ENCODE peak calls at places on chromosomes 11 and 22, in four cellular contexts. U is glutamatergic neuron, C is B cell, M is fibroblast of mammary gland. D is an unnamed sample.

GRCh38 chr11:39461065-39461464 is 1998.4 kb downstream of the LRRC4C start:
- DNase-seq in C (no peak), M (no peak), U (no peak), D (no peak)

GRCh38 chr11:721347-721912 is 15.4 kb downstream of the EPS8L2 start:
- DNase-seq in C (peak), U (no peak), M (no peak), D (peak)

GRCh38 chr11:64809781-64810241 is 540 bp downstream of the MEN1 start:
- DNase-seq in U (peak), C (peak), M (no peak), D (peak)

GRCh38 chr11:37786214-37786755 is 1188.2 kb upstream of the RAG2 start:
- DNase-seq in C (no peak), U (no peak), M (peak), D (no peak)

GRCh38 chr22:37499006-37499707 is 13.0 kb upstream of the MFNG start:
- DNase-seq in C (no peak), U (no peak), M (no peak), D (no peak)

GRCh38 chr22:42613869-42614268 is 814 bp downstream of the POLDIP3 start:
- DNase-seq in M (peak), C (no peak), U (no peak), D (no peak)

GRCh38 chr11:43789700-43790443 is 90.8 kb upstream of the ALKBH3 start:
- DNase-seq in M (peak), C (no peak), U (no peak), D (no peak)

GRCh38 chr22:19823191-19823590 is 31.5 kb downstream of the GNB1L start:
- DNase-seq in M (no peak), C (no peak), U (no peak), D (no peak)

GRCh38 chr22:26679003-26679629 is 21.7 kb downstream of the MIAT start:
- DNase-seq in C (peak), U (peak), M (peak), D (peak)

GRCh38 chr11:114142646-114143045 is 83.1 kb downstream of the ZBTB16 start:
- DNase-seq in C (no peak), M (no peak), U (no peak), D (no peak)

GRCh38 chr11:67698247-67698646 is 23.8 kb upstream of the ALDH3B2 start:
- DNase-seq in C (no peak), M (peak), U (no peak), D (no peak)

GRCh38 chr11:44564198-44564597 is 1.3 kb upstream of the CD82 start:
- DNase-seq in C (peak), M (peak), U (no peak), D (no peak)

GRCh38 chr22:36461665-36462474 is 19.6 kb downstream of the TXN2 start:
- DNase-seq in U (peak), M (peak), C (no peak), D (no peak)

GRCh38 chr22:31342389-31343125 is 3.6 kb downstream of the PATZ1 start:
- DNase-seq in U (peak), C (no peak), M (no peak), D (no peak)

GRCh38 chr11:100855466-100856067 is 168.5 kb downstream of the ARHGAP42 start:
- DNase-seq in M (peak), C (peak), U (no peak), D (no peak)

GRCh38 chr22:49881856-49882255 is 28.2 kb downstream of the ZBED4 start:
- DNase-seq in C (no peak), U (no peak), M (no peak), D (no peak)

GRCh38 chr22:47136050-47136449 is 373.6 kb downstream of the TBC1D22A start:
- DNase-seq in U (no peak), M (no peak), C (no peak), D (no peak)

GRCh38 chr11:70109006-70109405 is 30.9 kb downstream of the ANO1 start:
- DNase-seq in U (no peak), C (no peak), M (no peak), D (no peak)

GRCh38 chr11:22634897-22635629 is 9.4 kb upstream of the FANCF start:
- DNase-seq in M (peak), U (no peak), C (no peak), D (no peak)

GRCh38 chr11:112623057-112623456 is 338.2 kb upstream of the NCAM1 start:
- DNase-seq in U (no peak), C (no peak), M (no peak), D (no peak)

GRCh38 chr11:122322369-122322768 is 206.4 kb upstream of the BLID start:
- DNase-seq in U (no peak), M (peak), C (no peak), D (no peak)

GRCh38 chr22:24417200-24417599 is 10.2 kb upstream of the ADORA2A start:
- DNase-seq in U (no peak), C (no peak), M (no peak), D (no peak)

GRCh38 chr11:34250732-34251639 is 106.8 kb downstream of the ABTB2 start:
- DNase-seq in U (peak), M (peak), C (peak), D (peak)

GRCh38 chr22:17846326-17846992 is 72.2 kb upstream of the BID start:
- DNase-seq in M (peak), C (no peak), U (no peak), D (no peak)

GRCh38 chr22:20775342-20775895 is 1.5 kb downstream of the SERPIND1 start:
- DNase-seq in M (no peak), U (no peak), C (no peak), D (no peak)

GRCh38 chr11:95924414-95924760 is 480 bp upstream of the MTMR2 start:
- DNase-seq in U (no peak), M (peak), C (no peak), D (no peak)

DNA sequence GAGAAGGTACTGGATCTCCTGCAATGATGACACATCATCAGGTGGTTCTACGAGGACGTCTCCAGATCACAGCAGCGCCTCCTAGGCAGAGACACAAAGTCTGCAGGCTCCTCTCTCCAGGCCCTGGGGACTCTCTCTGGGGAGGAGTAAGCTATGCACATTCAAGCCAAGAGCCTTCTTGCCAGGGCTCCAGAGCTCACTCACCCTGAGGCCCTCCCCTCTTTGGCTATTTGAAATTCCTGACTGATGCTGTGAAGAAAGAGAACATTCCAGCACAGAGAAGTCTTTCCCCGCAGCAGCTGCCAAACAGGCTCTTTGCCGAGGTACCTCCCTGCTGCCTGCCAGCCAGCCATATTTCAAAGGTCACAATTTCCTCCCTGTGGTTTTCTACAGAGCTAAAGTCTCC is 204.9 kb downstream of the CSNK2A3 start:
- DNase-seq in M (peak), U (no peak), C (no peak), D (no peak)
- TF ChIP-seq CTCF in M (peak), U (no peak), C (no peak), D (no peak)

DNA sequence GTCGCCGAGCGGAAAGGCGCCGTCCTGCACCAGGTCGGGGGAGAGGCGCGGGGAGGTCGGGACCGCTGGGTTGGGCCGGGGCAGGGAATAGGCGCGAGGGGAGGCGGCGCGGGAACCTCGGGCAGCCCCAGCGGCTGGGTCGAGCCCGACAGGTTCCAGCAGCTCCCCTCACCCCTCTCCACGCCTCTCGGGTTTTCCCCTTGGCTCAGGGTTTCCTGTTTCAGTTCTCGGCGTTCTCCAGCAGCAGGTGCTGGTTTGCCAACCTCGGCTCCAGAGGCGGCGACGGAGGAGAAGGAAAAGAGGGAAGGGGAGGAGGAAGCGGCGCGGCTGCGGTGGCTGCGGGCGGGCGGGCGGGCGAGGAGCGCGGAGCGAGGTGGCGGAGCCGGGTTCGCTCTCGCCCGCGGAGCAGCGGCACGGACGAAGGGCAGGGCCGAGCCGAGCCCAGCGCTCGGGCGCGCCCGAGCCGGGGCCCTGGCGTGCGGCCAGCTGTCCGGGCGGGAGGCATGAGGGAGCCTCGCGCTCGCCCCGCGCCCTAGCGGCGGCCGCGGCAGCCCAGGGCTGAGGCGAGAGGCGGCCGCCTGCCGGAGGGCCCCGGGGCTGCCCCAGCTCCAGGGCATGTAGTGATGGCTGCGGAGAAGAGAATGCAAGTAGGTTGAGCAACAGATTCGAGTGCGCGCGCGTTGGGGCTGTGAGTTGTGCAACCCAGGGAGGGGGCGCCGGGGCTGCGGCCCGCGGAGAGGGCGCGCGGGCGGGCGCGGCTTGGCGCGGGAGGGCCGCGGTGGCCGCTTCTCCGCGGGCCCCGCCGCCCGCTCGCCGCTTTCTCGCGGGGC is at the start of gene ZC3H12C:
- DNase-seq in C (peak), M (peak), U (peak), D (peak)
- TF ChIP-seq CTCF in C (no peak), M (peak), U (peak), D (peak)

GRCh38 chr11:65931773-65932557 is 12.7 kb downstream of the DRAP1 start:
- DNase-seq in M (no peak), U (no peak), C (no peak), D (no peak)
- TF ChIP-seq CTCF in M (no peak), U (no peak), C (no peak), D (no peak)

DNA sequence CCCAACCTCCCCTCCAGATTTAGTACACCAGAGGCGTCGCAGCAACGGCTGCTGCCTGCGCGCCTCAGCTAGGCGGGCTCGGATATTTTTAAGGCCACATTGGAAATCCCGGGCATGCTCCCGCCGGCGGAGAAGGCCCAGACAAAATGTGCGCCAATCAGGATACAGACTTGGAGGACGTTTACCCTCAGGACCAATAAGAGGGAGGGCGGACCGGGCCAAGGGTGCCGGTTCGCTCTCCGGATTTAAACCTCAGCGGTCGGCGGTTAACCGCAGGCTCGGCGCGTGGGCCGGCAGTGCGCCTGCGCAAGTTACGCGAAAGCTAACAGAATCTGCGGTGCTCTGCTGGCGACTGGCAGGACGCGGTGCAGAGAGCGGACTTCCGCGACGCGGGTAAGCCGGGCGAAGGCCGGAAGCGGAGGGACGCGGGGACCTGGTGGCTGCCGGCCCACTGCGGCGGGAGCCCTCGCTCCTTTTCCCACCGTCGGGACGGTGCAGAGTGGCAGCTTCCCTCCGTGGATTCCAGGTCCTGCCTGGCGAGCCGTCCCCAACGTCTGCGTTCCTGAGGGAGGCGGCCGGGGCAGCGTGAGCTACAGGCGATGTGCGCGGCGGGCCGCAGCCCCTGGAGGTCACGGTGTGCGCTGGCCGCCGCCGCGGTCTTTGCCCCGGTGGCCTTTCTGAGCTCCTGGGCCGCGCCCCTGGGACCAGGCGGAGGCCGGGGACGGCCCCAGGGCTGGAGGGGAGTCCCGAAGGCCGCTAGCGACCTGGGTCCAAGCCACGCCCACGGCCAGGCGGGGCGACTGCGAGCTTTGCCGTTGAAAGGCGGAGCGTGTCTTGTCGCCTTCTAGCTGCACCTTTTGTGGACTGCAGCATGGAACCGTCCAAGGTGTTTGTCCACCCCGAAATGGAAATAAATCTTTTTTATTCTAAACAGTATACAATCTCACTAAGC is at the start of gene HYLS1:
- DNase-seq in U (peak), C (peak), M (peak), D (peak)
- TF ChIP-seq CTCF in U (no peak), C (no peak), M (peak), D (peak)

GRCh38 chr22:30178180-30179126 is 68.1 kb downstream of the LIF start:
- DNase-seq in C (no peak), M (no peak), U (no peak), D (no peak)
- TF ChIP-seq CTCF in C (no peak), M (no peak), U (no peak), D (no peak)

DNA sequence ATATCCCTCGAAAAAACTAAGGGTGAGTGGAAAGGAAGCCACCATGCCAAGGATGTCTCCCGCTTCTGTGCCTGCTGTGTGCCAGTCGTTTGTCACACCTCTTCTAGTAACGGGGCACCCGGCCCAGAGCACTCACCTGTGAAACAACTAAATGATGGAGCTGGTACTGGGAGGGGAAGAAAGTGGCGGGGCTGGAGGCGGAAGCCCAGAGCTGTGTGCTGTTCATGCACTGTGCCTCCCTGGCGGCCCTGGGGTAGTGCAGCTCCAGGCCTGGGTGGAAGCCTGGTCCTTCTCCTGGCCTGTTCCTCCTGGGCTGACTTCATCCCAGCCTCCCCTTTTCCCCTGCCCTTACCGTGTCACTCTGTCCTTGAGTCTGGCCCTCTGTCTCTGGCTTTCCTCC is 130.2 kb downstream of the CEP164 start:
- DNase-seq in U (no peak), C (no peak), M (no peak), D (no peak)
- TF ChIP-seq CTCF in U (no peak), C (no peak), M (no peak), D (no peak)

GRCh38 chr11:94876645-94877445 is 96.5 kb downstream of the CWC15 start:
- DNase-seq in U (no peak), M (peak), C (no peak), D (peak)
- TF ChIP-seq CTCF in U (no peak), M (peak), C (no peak), D (peak)